ENCODE peak calls at places on chromosomes 16 and 17, in seven cellular contexts. M is cardiac muscle cell, A is kidney, Q is BE2C, Z is GM06990, W is fibroblast of mammary gland, O is AG10803. H is an unnamed sample.

GRCh38 chr17:70288540-70289290 is 119.4 kb downstream of the KCNJ2 start:
- DNase-seq in M (peak), A (no peak), Q (no peak), Z (no peak), W (peak), O (no peak), H (no peak)

GRCh38 chr16:21708533-21709115 is 44.9 kb downstream of the OTOA start:
- DNase-seq in M (peak), A (no peak), Q (peak), Z (peak), W (peak), O (peak), H (peak)

GRCh38 chr17:72362466-72363335 is 241.9 kb downstream of the SOX9 start:
- DNase-seq in M (peak), A (no peak), Q (no peak), Z (no peak), W (peak), O (peak), H (peak)

GRCh38 chr17:74396567-74396966 is 29.3 kb downstream of the GPR142 start:
- DNase-seq in M (no peak), A (no peak), Q (no peak), Z (no peak), W (no peak), O (no peak), H (no peak)

GRCh38 chr17:27446569-27447301 is 9.5 kb upstream of the KSR1 start:
- DNase-seq in M (peak), A (no peak), Q (peak), Z (no peak), W (peak), O (peak), H (peak)

GRCh38 chr17:39755550-39756375 is 18.0 kb downstream of the GRB7 start:
- DNase-seq in M (no peak), A (peak), Q (no peak), Z (peak), W (peak), O (peak), H (no peak)

GRCh38 chr16:49788505-49788904 is 67.4 kb downstream of the ZNF423 start:
- DNase-seq in M (peak), A (no peak), Q (no peak), Z (no peak), W (no peak), O (no peak), H (no peak)

GRCh38 chr16:67246081-67246944 is 968 bp downstream of the FHOD1 start:
- DNase-seq in M (peak), A (peak), Q (peak), Z (peak), W (peak), O (peak), H (peak)

GRCh38 chr16:22313141-22313781 is 16.1 kb downstream of the POLR3E start:
- DNase-seq in M (no peak), A (peak), Q (no peak), Z (no peak), W (no peak), O (no peak), H (no peak)

GRCh38 chr17:15441315-15441714 is 26.1 kb downstream of the CDRT4 start:
- DNase-seq in M (peak), A (no peak), Q (no peak), Z (no peak), W (no peak), O (no peak), H (no peak)

GRCh38 chr16:88635671-88636070 is 2.7 kb upstream of the IL17C start:
- DNase-seq in M (no peak), A (no peak), Q (no peak), Z (no peak), W (no peak), O (no peak), H (no peak)

GRCh38 chr17:38379448-38379847 is 27.8 kb downstream of the SOCS7 start:
- DNase-seq in M (no peak), A (no peak), Q (no peak), Z (no peak), W (no peak), O (no peak), H (no peak)

GRCh38 chr16:70399326-70399725 is 39.6 kb downstream of the ST3GAL2 start:
- DNase-seq in M (no peak), A (no peak), Q (peak), Z (no peak), W (no peak), O (no peak), H (no peak)

GRCh38 chr16:85960486-85961046 is 61.6 kb downstream of the IRF8 start:
- DNase-seq in M (no peak), A (no peak), Q (no peak), Z (no peak), W (no peak), O (no peak), H (no peak)

GRCh38 chr16:85965125-85965524 is 66.2 kb downstream of the IRF8 start:
- DNase-seq in M (no peak), A (no peak), Q (no peak), Z (no peak), W (no peak), O (no peak), H (no peak)

GRCh38 chr16:85963746-85964370 is 64.9 kb downstream of the IRF8 start:
- DNase-seq in M (peak), A (no peak), Q (no peak), Z (no peak), W (no peak), O (peak), H (no peak)

GRCh38 chr16:85959686-85960085 is 60.7 kb downstream of the IRF8 start:
- DNase-seq in M (no peak), A (no peak), Q (no peak), Z (no peak), W (no peak), O (no peak), H (no peak)

DNA sequence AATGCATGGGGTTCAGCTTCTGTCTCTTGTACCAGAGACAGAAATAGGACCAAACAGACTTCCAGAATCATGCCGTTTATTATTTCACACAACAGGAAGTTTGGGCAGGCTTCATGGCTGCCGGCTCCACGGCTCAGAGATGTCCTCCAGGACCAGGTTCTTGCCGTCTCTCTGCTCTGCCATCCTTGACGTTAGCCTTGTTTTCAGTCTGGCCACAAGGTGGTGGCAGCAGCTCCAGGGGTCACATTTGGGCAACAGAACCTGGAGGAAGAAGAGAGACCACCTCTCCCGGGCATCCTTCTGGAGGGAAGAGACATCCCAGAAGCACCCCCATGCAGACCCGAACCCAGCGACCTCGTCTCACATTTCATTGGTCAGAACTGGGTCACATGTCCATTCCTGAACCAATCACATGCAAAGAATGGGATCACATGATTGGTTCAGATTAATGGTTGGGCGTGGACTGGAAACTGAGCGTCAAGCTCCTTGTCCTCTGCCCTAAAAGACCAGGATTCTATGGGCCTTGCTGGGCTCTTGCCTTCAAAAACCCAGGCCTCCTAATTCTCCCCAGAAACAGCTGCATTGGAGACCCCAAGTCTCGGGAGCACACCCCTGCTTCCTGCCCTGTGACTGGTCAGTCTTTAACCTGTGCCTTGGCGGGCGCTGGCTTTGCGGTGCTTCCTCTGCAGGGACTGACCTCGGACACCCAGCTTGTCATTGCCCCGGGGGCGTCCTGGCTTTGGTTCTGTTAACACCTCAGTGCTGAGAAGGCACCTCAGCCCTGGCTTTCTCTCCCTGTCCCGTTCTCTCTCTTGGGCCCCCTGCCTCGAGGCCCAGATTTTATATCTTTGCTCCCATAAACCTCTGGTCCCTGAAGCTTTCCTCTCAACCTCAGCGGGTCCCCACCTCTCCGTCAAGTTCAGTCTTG is 63.3 kb downstream of the IRF8 start:
- DNase-seq in M (no peak), A (no peak), Q (no peak), Z (no peak), W (no peak), O (no peak), H (no peak)
- TF ChIP-seq CTCF in M (no peak), A (no peak), Q (no peak), Z (peak), W (no peak), O (no peak), H (no peak)

DNA sequence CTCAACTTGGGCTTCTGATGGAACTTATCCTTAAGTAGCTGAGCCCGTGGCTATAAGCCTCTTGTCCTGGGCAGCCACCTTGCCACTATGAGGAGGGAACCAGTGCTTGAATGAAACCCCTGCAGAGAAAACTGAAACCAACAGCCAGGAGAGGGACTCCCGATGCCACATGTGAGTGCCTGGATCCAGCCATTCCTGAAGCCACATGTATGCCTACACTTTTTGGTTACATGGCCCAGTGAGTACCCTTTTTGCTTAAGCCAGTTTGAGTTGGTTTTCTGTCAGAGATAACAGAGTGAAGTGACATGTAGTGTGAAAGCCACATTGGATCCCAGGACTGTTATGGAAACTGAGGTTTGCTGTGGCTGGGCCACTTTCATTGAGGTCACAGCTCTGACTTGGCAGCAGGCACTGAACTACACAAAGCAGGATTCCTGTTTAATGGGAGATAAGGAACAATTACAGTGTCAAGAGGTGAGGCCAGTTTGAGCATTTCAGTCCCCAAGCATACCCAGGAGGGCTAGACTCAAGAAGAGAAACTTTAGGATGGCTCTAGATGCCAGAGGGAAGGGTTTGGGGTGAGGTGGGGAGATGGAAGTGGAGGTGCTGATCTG is 222.2 kb downstream of the PARN start:
- DNase-seq in M (no peak), A (no peak), Q (no peak), Z (no peak), W (no peak), O (no peak), H (no peak)
- H3K4me3 ChIP-seq in M (no peak), A (no peak), Q (no peak), Z (no peak), W (no peak), O (no peak), H (no peak)

DNA sequence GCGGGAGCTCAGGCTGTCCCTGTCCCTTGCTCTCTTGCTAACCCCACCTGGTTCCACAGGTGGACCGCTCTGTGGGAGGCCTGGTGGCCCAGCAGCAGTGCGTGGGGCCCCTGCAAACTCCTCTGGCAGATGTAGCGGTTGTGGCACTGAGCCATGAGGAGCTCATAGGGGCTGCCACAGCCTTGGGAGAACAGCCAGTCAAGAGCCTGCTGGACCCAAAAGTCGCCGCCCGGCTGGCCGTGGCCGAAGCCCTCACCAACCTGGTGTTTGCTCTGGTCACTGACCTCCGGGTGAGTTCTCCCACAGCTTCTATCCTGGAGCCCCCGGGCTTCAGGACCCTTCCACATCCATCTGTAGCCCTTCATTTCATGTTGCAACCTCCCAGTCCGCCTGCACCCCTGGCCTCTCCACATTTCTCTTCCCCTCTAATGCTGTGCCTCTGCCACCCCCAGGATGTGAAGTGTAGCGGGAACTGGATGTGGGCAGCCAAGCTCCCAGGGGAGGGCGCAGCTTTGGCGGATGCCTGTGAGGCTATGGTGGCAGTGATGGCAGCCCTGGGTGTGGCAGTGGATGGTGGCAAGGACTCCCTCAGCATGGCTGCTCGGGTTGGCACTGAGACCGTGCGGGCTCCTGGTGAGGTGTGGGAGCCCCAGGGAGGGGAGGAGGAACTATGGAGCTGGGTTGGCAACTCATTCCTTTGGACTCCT is 15.9 kb downstream of the PFAS start:
- DNase-seq in M (no peak), A (peak), Q (no peak), Z (no peak), W (no peak), O (no peak), H (no peak)
- TF ChIP-seq CTCF in M (no peak), A (no peak), Q (no peak), Z (no peak), W (no peak), O (no peak), H (no peak)

GRCh38 chr17:50561796-50562195 is 1.3 kb downstream of the CACNA1G start:
- DNase-seq in M (no peak), A (no peak), Q (no peak), Z (no peak), W (no peak), O (no peak), H (no peak)

GRCh38 chr17:50562266-50563094 is 2.0 kb downstream of the CACNA1G start:
- DNase-seq in M (no peak), A (no peak), Q (no peak), Z (no peak), W (no peak), O (no peak), H (peak)

GRCh38 chr17:50564916-50565315 is 4.4 kb downstream of the CACNA1G start:
- DNase-seq in M (peak), A (peak), Q (peak), Z (no peak), W (peak), O (peak), H (peak)

GRCh38 chr17:50560931-50561750 is 626 bp downstream of the CACNA1G start:
- DNase-seq in M (no peak), A (no peak), Q (no peak), Z (no peak), W (no peak), O (no peak), H (peak)

GRCh38 chr17:50563095-50563511 is 2.6 kb downstream of the CACNA1G start:
- DNase-seq in M (no peak), A (no peak), Q (no peak), Z (no peak), W (no peak), O (no peak), H (no peak)
- H3K4me3 ChIP-seq in M (peak), A (no peak), Q (no peak), Z (no peak), W (no peak), O (no peak), H (no peak)

GRCh38 chr16:2428051-2428786 is 1.0 kb upstream of the CCNF start:
- DNase-seq in M (peak), A (peak), Q (peak), Z (no peak), W (peak), O (no peak), H (peak)
- TF ChIP-seq CTCF in M (peak), A (peak), Q (peak), Z (peak), W (peak), O (peak), H (peak)

DNA sequence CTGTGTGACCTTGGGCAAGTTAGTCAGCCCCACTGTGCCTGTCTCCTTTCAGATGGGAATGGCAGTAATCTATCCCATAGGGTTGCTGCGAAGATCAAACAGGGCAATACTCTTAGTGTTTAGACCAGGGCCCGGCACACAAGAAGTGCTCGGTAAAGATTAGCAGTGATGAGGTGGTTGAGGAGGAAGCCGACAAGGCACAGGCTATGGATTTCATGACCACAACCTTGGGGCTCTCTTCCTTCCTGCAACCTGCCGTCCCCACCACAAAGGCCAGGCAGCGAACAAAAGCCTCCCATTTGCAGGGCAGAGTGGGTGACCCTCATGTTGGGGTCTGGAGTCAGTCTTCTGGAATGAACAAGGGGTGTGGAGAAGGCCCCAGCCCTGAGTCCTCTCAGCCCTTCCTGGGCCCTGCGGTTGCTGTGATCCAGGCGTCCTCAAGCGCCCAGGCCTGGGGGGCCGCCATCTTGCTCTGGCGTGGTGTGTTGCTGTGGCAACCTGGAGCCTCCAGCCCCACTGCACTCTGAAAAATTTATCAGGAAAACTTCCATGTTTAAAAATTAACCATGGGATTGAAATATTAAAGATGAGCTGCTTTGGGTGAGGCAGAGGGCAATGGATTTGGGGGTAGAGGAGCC is 9.8 kb downstream of the ADAM11 start:
- DNase-seq in M (no peak), A (no peak), Q (no peak), Z (no peak), W (no peak), O (no peak), H (no peak)
- H3K4me3 ChIP-seq in M (no peak), A (no peak), Q (no peak), Z (no peak), W (no peak), O (no peak), H (no peak)